ENCODE peak calls at places on chromosomes 5 and 9, in ten cellular contexts. J is pancreas, C is heart left ventricle, E is H9, U is tibial artery, B is sigmoid colon, A is WTC11, Y is mucosa of descending colon, Z is astrocyte, Q is AG09319. X is an unnamed sample.

GRCh38 chr5:36440300-36440699 is 138.6 kb upstream of the RANBP3L start:
- DNase-seq in Q (no peak), B (no peak), C (no peak), A (no peak), Y (no peak), U (no peak), J (no peak), Z (no peak), E (no peak), X (no peak)

GRCh38 chr5:32342656-32343055 is 29.9 kb upstream of the MTMR12 start:
- DNase-seq in A (no peak), B (no peak), J (no peak), C (no peak), Z (no peak), Q (no peak), Y (no peak), E (no peak), U (no peak), X (no peak)

GRCh38 chr5:14228219-14228618 is 85.1 kb downstream of the TRIO start:
- DNase-seq in Z (peak; percentile 19), U (no peak), B (no peak), Q (no peak), Y (no peak), E (no peak), A (no peak), C (no peak), J (no peak), X (no peak)

GRCh38 chr5:145244788-145245187 is 590.4 kb downstream of the PRELID2 start:
- DNase-seq in C (no peak), E (no peak), A (no peak), J (no peak), Q (no peak), U (no peak), B (no peak), Y (no peak), Z (peak; percentile 14), X (no peak)

GRCh38 chr9:125513634-125514413 is 193.2 kb downstream of the MAPKAP1 start:
- DNase-seq in C (peak; percentile 34), Z (peak; percentile 88), B (no peak), Q (no peak), A (no peak), E (no peak), J (peak; percentile 57), U (no peak), Y (peak; percentile 63), X (peak; percentile 80)

GRCh38 chr5:122846051-122846567 is 696 bp downstream of the SNX24 start:
- DNase-seq in U (no peak), J (no peak), C (no peak), Y (no peak), E (no peak), B (no peak), Q (no peak), Z (peak; percentile 78), A (no peak), X (no peak)

GRCh38 chr5:151086905-151087360 is 6.1 kb upstream of the TNIP1 start:
- DNase-seq in J (no peak), A (no peak), Z (no peak), Y (no peak), E (no peak), Q (no peak), U (no peak), B (no peak), C (no peak), X (no peak)

GRCh38 chr9:118674942-118675341 is 694.3 kb downstream of the BRINP1 start:
- DNase-seq in Z (no peak), J (no peak), E (no peak), Y (no peak), U (no peak), C (no peak), B (no peak), A (no peak), Q (no peak), X (no peak)

GRCh38 chr5:121462441-121462840 is 389.2 kb upstream of the FTMT start:
- DNase-seq in Q (no peak), Y (no peak), E (no peak), U (no peak), Z (no peak), C (no peak), A (no peak), J (no peak), B (no peak), X (no peak)

GRCh38 chr5:33336911-33337620 is 103.7 kb upstream of the TARS1 start:
- DNase-seq in Z (peak; percentile 49), Y (no peak), C (no peak), A (no peak), E (no peak), U (no peak), B (no peak), J (no peak), Q (no peak), X (no peak)

GRCh38 chr5:5145651-5146529 is 5.8 kb downstream of the ADAMTS16 start:
- DNase-seq in B (no peak), E (no peak), C (no peak), U (no peak), Y (no peak), Z (peak; percentile 94), J (no peak), Q (no peak), A (no peak), X (no peak)

DNA sequence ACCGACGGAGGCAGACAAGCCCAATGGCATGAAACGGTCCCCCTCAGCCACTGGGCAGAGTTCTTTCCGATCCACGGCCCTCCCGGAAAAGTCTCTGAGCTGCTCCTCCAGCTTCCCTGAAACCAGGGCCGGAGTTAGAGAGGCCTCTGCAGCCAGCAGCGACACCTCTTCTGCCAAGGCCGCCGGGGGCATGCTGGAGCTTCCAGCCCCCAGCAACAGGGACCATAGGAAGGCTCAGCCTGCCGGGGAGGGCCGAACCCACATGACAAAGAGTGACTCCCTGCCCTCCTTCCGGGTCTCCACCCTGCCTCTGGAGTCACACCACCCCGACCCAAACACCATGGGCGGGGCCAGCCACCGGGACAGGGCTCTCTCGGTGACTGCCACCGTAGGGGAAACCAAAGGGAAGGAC is 30.1 kb downstream of the CD180 start:
- DNase-seq in J (peak; percentile 37), E (peak; percentile 84), Y (peak; percentile 71), B (peak; percentile 70), A (no peak), Z (no peak), Q (no peak), U (peak; percentile 80), C (peak; percentile 54), X (peak; percentile 43)
- TF ChIP-seq CTCF in J (no peak), E (peak; percentile 8), Y (no peak), B (no peak), A (peak; percentile 10), Z (no peak), Q (no peak), U (no peak), C (no peak), X (no peak)

GRCh38 chr5:175059687-175060194 is 335.4 kb downstream of the MSX2 start:
- DNase-seq in C (peak; percentile 27), A (peak; percentile 81), Y (peak; percentile 6), E (peak; percentile 89), B (peak; percentile 63), U (peak; percentile 73), Z (peak; percentile 58), J (no peak), Q (no peak), X (peak; percentile 72)
- TF ChIP-seq CTCF in C (no peak), A (no peak), Y (no peak), E (peak; percentile 65), B (no peak), U (no peak), Z (peak; percentile 20), J (no peak), Q (no peak), X (no peak)

GRCh38 chr9:72755836-72756235 is 197.0 kb downstream of the ALDH1A1 start:
- DNase-seq in E (no peak), B (no peak), U (no peak), Q (no peak), Y (no peak), Z (no peak), A (no peak), J (no peak), C (no peak), X (no peak)

GRCh38 chr9:72758944-72759343 is 193.9 kb downstream of the ALDH1A1 start:
- DNase-seq in A (no peak), Q (no peak), C (no peak), E (no peak), B (no peak), Y (no peak), U (no peak), J (no peak), Z (no peak), X (no peak)

GRCh38 chr9:72751541-72751940 is 201.3 kb downstream of the ALDH1A1 start:
- DNase-seq in Q (no peak), J (no peak), C (no peak), U (no peak), Y (no peak), A (no peak), Z (no peak), E (no peak), B (no peak), X (no peak)

GRCh38 chr9:72749276-72749675 is 203.6 kb downstream of the ALDH1A1 start:
- DNase-seq in C (no peak), U (no peak), J (no peak), A (no peak), Q (no peak), B (no peak), Z (no peak), Y (peak; percentile 28), E (no peak), X (no peak)

GRCh38 chr9:72753261-72753893 is 199.5 kb downstream of the ALDH1A1 start:
- DNase-seq in C (no peak), Y (peak; percentile 14), Q (no peak), E (no peak), B (no peak), Z (peak; percentile 21), J (no peak), U (no peak), A (no peak), X (no peak)
- TF ChIP-seq CTCF in C (no peak), Y (no peak), Q (peak; percentile 52), E (peak; percentile 28), B (no peak), Z (peak; percentile 46), J (no peak), U (peak; percentile 33), A (no peak), X (peak; percentile 11)

GRCh38 chr9:108755979-108756378 is 99.8 kb downstream of the ACTL7B start:
- DNase-seq in E (no peak), Q (no peak), A (no peak), U (no peak), J (no peak), C (no peak), B (no peak), Y (no peak), Z (no peak), X (no peak)

GRCh38 chr9:108759399-108759798 is 96.4 kb downstream of the ACTL7B start:
- DNase-seq in U (no peak), C (no peak), Z (no peak), E (no peak), J (peak; percentile 49), Y (no peak), A (no peak), Q (no peak), B (no peak), X (no peak)

GRCh38 chr9:108759835-108760234 is 96.0 kb downstream of the ACTL7B start:
- DNase-seq in B (no peak), Q (no peak), C (no peak), A (no peak), Y (no peak), J (peak; percentile 39), Z (no peak), E (no peak), U (no peak), X (no peak)

GRCh38 chr9:108760841-108761240 is 94.9 kb downstream of the ACTL7B start:
- DNase-seq in Y (no peak), C (no peak), E (no peak), Q (no peak), B (no peak), A (no peak), U (no peak), Z (no peak), J (no peak), X (no peak)

GRCh38 chr9:108756746-108757490 is 98.9 kb downstream of the ACTL7B start:
- DNase-seq in Q (no peak), E (no peak), J (no peak), C (no peak), Z (no peak), A (no peak), U (no peak), Y (no peak), B (no peak), X (no peak)
- TF ChIP-seq CTCF in Q (no peak), E (peak; percentile 67), J (no peak), C (no peak), Z (no peak), A (peak; percentile 28), U (no peak), Y (no peak), B (no peak), X (no peak)

X was measured in adrenal gland.